ENCODE peak calls at places on chromosomes 6 and 20, in four cellular contexts. One of them, this sample, is unnamed. For H3K9me3, the result is how much of the 10 kb centered on the place peaks cover.

GRCh38 chr6:17665132-17665531 is 41.6 kb downstream of the NUP153 start:
- DNase-seq in GM23248: no peak
- DNase-seq in mammary epithelial cell: no peak
- DNase-seq in PC-9: no peak
- DNase-seq in this sample: no peak

GRCh38 chr6:16722616-16723015 is 38.6 kb downstream of the ATXN1 start:
- DNase-seq in GM23248: no peak
- DNase-seq in PC-9: no peak
- DNase-seq in mammary epithelial cell: peak
- DNase-seq in this sample: no peak

GRCh38 chr20:32343438-32343837 is 14.7 kb upstream of the ASXL1 start:
- DNase-seq in PC-9: no peak
- DNase-seq in mammary epithelial cell: peak
- DNase-seq in GM23248: peak
- DNase-seq in this sample: peak

GRCh38 chr6:130369821-130370220 is 4.0 kb downstream of the TMEM200A start:
- DNase-seq in PC-9: peak
- DNase-seq in GM23248: no peak
- DNase-seq in mammary epithelial cell: no peak
- DNase-seq in this sample: no peak

GRCh38 chr6:129402244-129402643 is 307.7 kb downstream of the ARHGAP18 start:
- DNase-seq in mammary epithelial cell: no peak
- DNase-seq in GM23248: peak
- DNase-seq in PC-9: no peak
- DNase-seq in this sample: peak

GRCh38 chr20:5973971-5974370 is 23.5 kb downstream of the MCM8 start:
- DNase-seq in GM23248: no peak
- DNase-seq in mammary epithelial cell: no peak
- DNase-seq in PC-9: no peak
- DNase-seq in this sample: no peak

GRCh38 chr6:19320066-19320465 is 517.1 kb upstream of the ID4 start:
- DNase-seq in GM23248: no peak
- DNase-seq in mammary epithelial cell: peak
- DNase-seq in PC-9: no peak
- DNase-seq in this sample: no peak

GRCh38 chr6:54291146-54291545 is 17.1 kb upstream of the TINAG start:
- DNase-seq in PC-9: no peak
- DNase-seq in mammary epithelial cell: peak
- DNase-seq in GM23248: peak
- DNase-seq in this sample: peak

GRCh38 chr6:149940673-149940984 is 1.2 kb upstream of the ULBP2 start:
- DNase-seq in GM23248: no peak
- DNase-seq in PC-9: no peak
- DNase-seq in mammary epithelial cell: no peak
- DNase-seq in this sample: no peak

DNA sequence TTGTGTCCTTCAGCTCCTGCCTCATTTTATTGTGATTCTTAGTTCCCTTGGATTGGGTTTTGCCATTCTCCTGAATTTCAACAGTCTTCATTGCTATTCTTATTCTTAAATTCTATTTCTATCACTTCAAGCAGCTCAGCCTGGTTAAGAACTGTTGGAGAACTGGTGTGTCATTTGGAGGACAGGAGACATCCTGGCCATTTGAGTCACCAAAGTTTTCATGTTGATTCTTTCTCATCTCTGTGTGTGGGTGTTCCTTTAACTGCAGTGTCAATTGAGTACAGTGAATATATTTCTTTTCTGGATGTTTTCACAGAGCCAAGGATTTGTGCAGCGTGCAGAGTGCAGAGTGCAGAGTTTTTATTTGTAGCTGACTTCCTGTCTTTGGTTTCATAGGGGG is 33.5 kb upstream of the TFB1M start:
- DNase-seq in GM23248: peak
- DNase-seq in mammary epithelial cell: no peak
- DNase-seq in PC-9: no peak
- DNase-seq in this sample: no peak
- H3K9me3 ChIP-seq in GM23248: under half
- H3K9me3 ChIP-seq in mammary epithelial cell: under half
- H3K9me3 ChIP-seq in PC-9: under half
- H3K9me3 ChIP-seq in this sample: under half

GRCh38 chr6:43982084-43982625 is 145.1 kb downstream of the MRPL14 start:
- DNase-seq in GM23248: no peak
- DNase-seq in PC-9: no peak
- DNase-seq in mammary epithelial cell: no peak
- DNase-seq in this sample: no peak
- TF ChIP-seq EZH2 in GM23248: no peak
- TF ChIP-seq EZH2 in PC-9: no peak
- TF ChIP-seq EZH2 in mammary epithelial cell: no peak
- TF ChIP-seq EZH2 in this sample: no peak

GRCh38 chr6:34226731-34227586 is 9.7 kb upstream of the HMGA1 start:
- DNase-seq in PC-9: peak
- DNase-seq in mammary epithelial cell: no peak
- DNase-seq in GM23248: no peak
- DNase-seq in this sample: no peak
- H3K27ac ChIP-seq in PC-9: peak
- H3K27ac ChIP-seq in mammary epithelial cell: no peak
- H3K27ac ChIP-seq in GM23248: no peak
- H3K27ac ChIP-seq in this sample: no peak

GRCh38 chr6:102389994-102390393 is 996.5 kb downstream of the GRIK2 start:
- DNase-seq in mammary epithelial cell: no peak
- DNase-seq in GM23248: no peak
- DNase-seq in PC-9: no peak
- DNase-seq in this sample: no peak

GRCh38 chr6:102390541-102390940 is 997.0 kb downstream of the GRIK2 start:
- DNase-seq in GM23248: no peak
- DNase-seq in PC-9: no peak
- DNase-seq in mammary epithelial cell: no peak
- DNase-seq in this sample: no peak

DNA sequence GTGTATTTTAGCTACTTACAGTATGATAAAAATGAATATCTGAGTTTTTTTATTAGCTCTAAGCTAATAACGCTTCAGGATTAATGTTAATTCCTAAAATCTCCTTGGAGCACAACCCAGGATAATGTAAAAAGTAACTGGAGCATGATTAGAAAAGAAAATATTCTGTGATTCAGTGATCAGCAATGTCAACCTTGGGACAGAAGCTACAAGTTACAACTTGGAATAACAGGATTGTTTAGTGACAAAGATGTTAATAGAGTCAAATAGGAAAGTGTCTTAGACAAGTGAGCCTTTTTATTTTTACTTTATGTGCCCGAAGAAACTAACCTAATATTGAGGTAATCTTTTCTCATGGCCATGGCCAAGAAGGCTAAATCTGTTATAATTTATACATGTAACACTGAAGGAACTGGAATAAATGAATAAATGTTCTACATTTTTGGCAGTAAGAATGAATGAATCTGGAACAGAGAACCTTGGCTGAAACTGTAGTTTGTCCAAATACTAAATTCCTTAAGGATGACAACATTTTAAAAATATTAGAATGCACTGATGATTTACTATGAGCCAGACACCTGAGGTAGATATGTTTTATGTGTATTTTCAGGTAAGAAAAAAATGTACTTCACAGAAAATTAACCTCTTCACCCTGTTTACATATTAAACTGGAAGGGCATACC is 994.0 kb downstream of the GRIK2 start:
- DNase-seq in GM23248: no peak
- DNase-seq in PC-9: no peak
- DNase-seq in mammary epithelial cell: peak
- DNase-seq in this sample: no peak
- H3K9me3 ChIP-seq in GM23248: under half
- H3K9me3 ChIP-seq in PC-9: under half
- H3K9me3 ChIP-seq in mammary epithelial cell: under half
- H3K9me3 ChIP-seq in this sample: under half

GRCh38 chr6:3625161-3625979 is 126.1 kb downstream of the PXDC1 start:
- DNase-seq in GM23248: no peak
- DNase-seq in PC-9: no peak
- DNase-seq in mammary epithelial cell: no peak
- DNase-seq in this sample: no peak

GRCh38 chr6:3625980-3626533 is 125.5 kb downstream of the PXDC1 start:
- DNase-seq in mammary epithelial cell: no peak
- DNase-seq in GM23248: no peak
- DNase-seq in PC-9: no peak
- DNase-seq in this sample: no peak

GRCh38 chr6:3630258-3630828 is 121.2 kb downstream of the PXDC1 start:
- DNase-seq in GM23248: no peak
- DNase-seq in mammary epithelial cell: no peak
- DNase-seq in PC-9: no peak
- DNase-seq in this sample: no peak

GRCh38 chr6:3628143-3628840 is 123.2 kb downstream of the PXDC1 start:
- DNase-seq in PC-9: no peak
- DNase-seq in mammary epithelial cell: peak
- DNase-seq in GM23248: peak
- DNase-seq in this sample: peak

DNA sequence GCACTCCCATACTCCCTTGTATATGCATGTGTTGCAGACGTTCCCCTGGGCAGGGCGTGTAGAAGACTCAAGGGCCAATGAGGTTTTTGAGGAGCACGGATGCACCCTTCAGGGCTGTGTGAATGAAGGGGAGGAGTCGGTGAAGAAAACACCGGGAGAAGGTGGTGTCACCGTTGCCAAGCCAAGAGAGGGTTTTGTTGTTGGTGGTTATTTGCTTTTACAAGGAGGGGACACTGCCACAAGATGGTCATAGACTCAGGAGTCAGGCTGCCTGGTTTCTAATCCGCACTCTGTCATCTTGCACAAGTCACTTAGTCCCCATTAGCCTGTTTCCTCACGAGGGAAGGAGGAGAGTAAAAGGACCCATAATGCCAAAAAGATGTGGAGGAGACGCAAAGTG is 124.0 kb downstream of the PXDC1 start:
- DNase-seq in PC-9: no peak
- DNase-seq in GM23248: no peak
- DNase-seq in mammary epithelial cell: no peak
- DNase-seq in this sample: no peak
- TF ChIP-seq EZH2 in PC-9: no peak
- TF ChIP-seq EZH2 in GM23248: no peak
- TF ChIP-seq EZH2 in mammary epithelial cell: no peak
- TF ChIP-seq EZH2 in this sample: no peak

DNA sequence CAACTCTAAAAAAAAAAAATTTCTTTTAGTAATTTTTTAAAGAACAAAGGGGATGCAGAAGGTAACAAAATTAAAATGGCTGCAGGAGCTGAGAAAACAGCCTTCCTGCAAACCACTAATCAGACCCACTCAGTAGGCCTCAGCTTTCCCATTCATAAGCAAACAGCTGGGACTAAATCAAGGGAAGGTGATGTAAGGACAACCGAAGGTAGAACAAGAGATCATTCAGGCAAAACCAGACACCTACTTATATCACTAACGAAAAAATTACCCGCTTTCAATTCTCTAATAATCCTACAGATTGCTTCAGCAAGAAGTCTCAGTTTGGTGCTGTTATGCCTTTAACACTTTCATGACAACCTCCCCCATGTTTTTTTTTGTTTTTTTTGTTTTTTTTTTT is 124.0 kb downstream of the ZMYND8 start:
- DNase-seq in mammary epithelial cell: no peak
- DNase-seq in GM23248: no peak
- DNase-seq in PC-9: no peak
- DNase-seq in this sample: no peak
- H3K27ac ChIP-seq in mammary epithelial cell: no peak
- H3K27ac ChIP-seq in GM23248: no peak
- H3K27ac ChIP-seq in PC-9: no peak
- H3K27ac ChIP-seq in this sample: no peak

GRCh38 chr6:38799529-38800184 is 84.5 kb downstream of the DNAH8 start:
- DNase-seq in GM23248: no peak
- DNase-seq in PC-9: no peak
- DNase-seq in mammary epithelial cell: peak
- DNase-seq in this sample: no peak
- H3K9me3 ChIP-seq in GM23248: under half
- H3K9me3 ChIP-seq in PC-9: under half
- H3K9me3 ChIP-seq in mammary epithelial cell: under half
- H3K9me3 ChIP-seq in this sample: under half